ENCODE peak calls at places on chromosomes 11 and 22, in eight cellular contexts. J, R, O, F, T, P, A and I are unnamed samples.

GRCh38 chr11:57458060-57458409 is 2.3 kb upstream of the RTN4RL2 start:
- DNase-seq in A (no peak), R (no peak), T (no peak), P (no peak), J (no peak), F (peak), O (no peak), I (peak)

GRCh38 chr11:58530236-58530635 is 22.3 kb upstream of the OR5B21 start:
- DNase-seq in A (no peak), T (no peak), F (no peak), P (no peak), O (no peak), J (no peak), R (no peak), I (no peak)

GRCh38 chr22:49011379-49011768 is 816.3 kb downstream of the BRD1 start:
- DNase-seq in J (no peak), R (no peak), P (no peak), A (no peak), F (no peak), O (peak), T (no peak), I (no peak)

GRCh38 chr22:34842630-34843029 is 223.3 kb upstream of the ISX start:
- DNase-seq in F (no peak), R (no peak), O (no peak), J (no peak), P (no peak), A (no peak), T (no peak), I (peak)

GRCh38 chr22:31089101-31090100 is 8.3 kb downstream of the SMTN start:
- DNase-seq in A (no peak), P (no peak), J (no peak), F (peak), R (no peak), T (peak), O (peak), I (peak)

GRCh38 chr11:48044577-48044976 is 64.2 kb downstream of the PTPRJ start:
- DNase-seq in J (no peak), O (no peak), A (no peak), P (no peak), F (no peak), R (no peak), T (no peak), I (no peak)

GRCh38 chr11:31636983-31637382 is 127.4 kb downstream of the ELP4 start:
- DNase-seq in T (no peak), A (no peak), F (no peak), O (no peak), R (no peak), J (no peak), P (no peak), I (no peak)

GRCh38 chr11:70542406-70542805 is 144.1 kb downstream of the CTTN start:
- DNase-seq in O (no peak), F (no peak), R (no peak), P (no peak), T (no peak), A (no peak), J (no peak), I (no peak)

GRCh38 chr11:119338318-119338890 is 2.3 kb downstream of the C1QTNF5 start:
- DNase-seq in P (peak), A (no peak), F (peak), R (peak), J (peak), O (peak), T (peak), I (peak)

GRCh38 chr11:95698939-95699562 is 90.5 kb downstream of the FAM76B start:
- DNase-seq in T (no peak), P (no peak), A (no peak), F (no peak), R (peak), O (no peak), J (no peak), I (no peak)

GRCh38 chr11:61930936-61931335 is 13.6 kb upstream of the RAB3IL1 start:
- DNase-seq in O (no peak), P (no peak), T (no peak), J (no peak), A (no peak), R (peak), F (no peak), I (no peak)

GRCh38 chr11:113873241-113873626 is 2.1 kb downstream of the USP28 start:
- DNase-seq in P (no peak), T (no peak), R (no peak), F (no peak), J (no peak), A (no peak), O (no peak), I (peak)

GRCh38 chr11:134557571-134558257 is 145.7 kb upstream of the B3GAT1 start:
- DNase-seq in O (no peak), F (no peak), P (no peak), J (no peak), T (no peak), A (no peak), R (no peak), I (no peak)

GRCh38 chr11:44002191-44003093 is 45.3 kb upstream of the ACCSL start:
- DNase-seq in P (no peak), A (no peak), R (no peak), T (no peak), F (no peak), J (no peak), O (no peak), I (no peak)

GRCh38 chr11:117807482-117808272 is 10.7 kb upstream of the DSCAML1 start:
- DNase-seq in J (peak), R (no peak), A (no peak), P (no peak), O (peak), F (peak), T (peak), I (peak)

GRCh38 chr11:56624661-56625110 is 10.0 kb upstream of the OR5M1 start:
- DNase-seq in F (peak), P (peak), T (peak), O (peak), A (peak), J (no peak), R (peak), I (peak)

GRCh38 chr11:92489831-92490399 is 265.3 kb downstream of the FAT3 start:
- DNase-seq in J (no peak), F (no peak), R (no peak), A (no peak), O (peak), T (no peak), P (no peak), I (no peak)

GRCh38 chr11:22828373-22828772 is 1.2 kb downstream of the SVIP start:
- DNase-seq in R (no peak), T (peak), F (no peak), J (no peak), A (no peak), O (peak), P (no peak), I (no peak)

GRCh38 chr11:115701284-115701875 is 197.2 kb upstream of the CADM1 start:
- DNase-seq in R (no peak), O (no peak), J (no peak), F (no peak), T (no peak), P (no peak), A (no peak), I (no peak)

GRCh38 chr11:108584973-108585372 is 8.6 kb downstream of the EXPH5 start:
- DNase-seq in A (no peak), J (no peak), P (no peak), R (no peak), T (no peak), O (no peak), F (no peak), I (no peak)

GRCh38 chr11:65426839-65427690 is 4.5 kb downstream of the NEAT1 start:
- DNase-seq in O (no peak), A (no peak), J (peak), T (peak), R (no peak), P (no peak), F (peak), I (peak)

GRCh38 chr11:44940424-44940823 is 10.3 kb downstream of the TP53I11 start:
- DNase-seq in R (no peak), J (no peak), T (no peak), O (no peak), A (no peak), P (no peak), F (no peak), I (no peak)

GRCh38 chr11:124197999-124198398 is 14.9 kb downstream of the OR10D3 start:
- DNase-seq in T (no peak), P (no peak), O (no peak), R (no peak), A (no peak), J (no peak), F (no peak), I (no peak)
- TF ChIP-seq REST in T (no peak), P (no peak), O (no peak), R (no peak), A (no peak), J (no peak), F (no peak), I (no peak)

GRCh38 chr11:69442012-69442806 is 39.3 kb upstream of the LINC01488 start:
- DNase-seq in P (no peak), A (no peak), F (no peak), T (peak), O (no peak), R (no peak), J (no peak), I (no peak)
- TF ChIP-seq REST in P (no peak), A (no peak), F (no peak), T (no peak), O (no peak), R (no peak), J (no peak), I (no peak)

GRCh38 chr22:39220450-39220849 is 24.3 kb downstream of the PDGFB start:
- DNase-seq in T (no peak), O (no peak), A (no peak), F (no peak), J (no peak), P (no peak), R (no peak), I (no peak)

GRCh38 chr22:39219071-39220050 is 25.4 kb downstream of the PDGFB start:
- DNase-seq in F (peak), R (no peak), A (no peak), J (no peak), O (no peak), P (no peak), T (peak), I (peak)

GRCh38 chr22:39221999-39222686 is 22.6 kb downstream of the PDGFB start:
- DNase-seq in R (no peak), A (no peak), T (no peak), J (no peak), O (no peak), F (no peak), P (no peak), I (no peak)

GRCh38 chr22:39223091-39223710 is 21.6 kb downstream of the PDGFB start:
- DNase-seq in O (no peak), A (no peak), R (no peak), F (no peak), P (no peak), J (no peak), T (no peak), I (no peak)

DNA sequence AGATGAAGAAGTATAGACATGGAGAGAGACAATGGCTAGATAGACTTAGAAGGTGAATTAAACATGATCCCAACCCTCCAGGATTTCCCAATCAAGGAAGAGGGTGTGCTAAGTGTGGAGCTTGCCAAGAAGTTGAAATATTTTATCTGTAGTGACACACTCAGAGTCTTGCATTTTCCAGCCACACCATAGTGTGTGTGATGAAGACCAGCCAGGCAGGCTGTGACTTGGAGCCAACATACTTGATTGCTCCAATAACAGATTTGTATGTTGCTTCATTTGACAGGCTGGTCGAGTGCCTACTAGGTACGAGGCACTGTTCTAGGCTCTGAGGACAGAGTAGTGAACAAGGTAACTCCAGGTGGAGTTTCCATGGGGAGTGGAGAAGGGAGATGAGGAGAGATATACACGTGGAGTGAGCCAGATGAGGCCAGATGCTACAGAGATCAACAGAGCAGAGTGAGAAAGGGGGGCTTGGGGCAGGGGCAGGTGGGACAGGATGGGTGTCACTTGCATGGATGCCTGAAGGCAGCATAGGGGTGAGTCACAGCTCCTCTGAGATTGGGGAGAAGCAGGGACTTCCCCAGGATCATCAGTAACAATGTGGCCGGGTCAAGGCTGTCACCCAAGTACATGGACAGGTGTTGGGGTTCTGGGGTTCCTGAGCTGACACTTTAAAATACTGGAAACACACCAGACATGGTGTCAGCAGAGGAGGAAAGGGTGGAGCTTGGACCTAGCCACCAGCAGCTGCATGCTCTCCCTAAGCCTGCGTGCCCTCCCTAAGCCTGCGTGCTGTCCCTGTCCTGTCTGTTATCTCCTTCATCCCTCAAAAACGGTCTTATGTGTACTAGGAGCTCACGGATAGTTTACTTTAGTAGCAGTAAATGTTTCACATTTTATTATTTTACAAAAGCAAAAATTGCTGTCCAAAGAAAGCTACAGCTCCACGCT is 23.6 kb downstream of the PDGFB start:
- DNase-seq in A (no peak), F (no peak), O (no peak), T (no peak), J (no peak), P (no peak), R (no peak), I (no peak)
- TF ChIP-seq REST in A (no peak), F (no peak), O (no peak), T (no peak), J (no peak), P (no peak), R (no peak), I (no peak)

GRCh38 chr11:8265681-8266241 is 2.1 kb upstream of the LMO1 start:
- DNase-seq in R (no peak), T (no peak), F (no peak), A (no peak), O (peak), P (no peak), J (no peak), I (peak)
- TF ChIP-seq REST in R (no peak), T (no peak), F (no peak), A (no peak), O (no peak), P (no peak), J (no peak), I (no peak)

DNA sequence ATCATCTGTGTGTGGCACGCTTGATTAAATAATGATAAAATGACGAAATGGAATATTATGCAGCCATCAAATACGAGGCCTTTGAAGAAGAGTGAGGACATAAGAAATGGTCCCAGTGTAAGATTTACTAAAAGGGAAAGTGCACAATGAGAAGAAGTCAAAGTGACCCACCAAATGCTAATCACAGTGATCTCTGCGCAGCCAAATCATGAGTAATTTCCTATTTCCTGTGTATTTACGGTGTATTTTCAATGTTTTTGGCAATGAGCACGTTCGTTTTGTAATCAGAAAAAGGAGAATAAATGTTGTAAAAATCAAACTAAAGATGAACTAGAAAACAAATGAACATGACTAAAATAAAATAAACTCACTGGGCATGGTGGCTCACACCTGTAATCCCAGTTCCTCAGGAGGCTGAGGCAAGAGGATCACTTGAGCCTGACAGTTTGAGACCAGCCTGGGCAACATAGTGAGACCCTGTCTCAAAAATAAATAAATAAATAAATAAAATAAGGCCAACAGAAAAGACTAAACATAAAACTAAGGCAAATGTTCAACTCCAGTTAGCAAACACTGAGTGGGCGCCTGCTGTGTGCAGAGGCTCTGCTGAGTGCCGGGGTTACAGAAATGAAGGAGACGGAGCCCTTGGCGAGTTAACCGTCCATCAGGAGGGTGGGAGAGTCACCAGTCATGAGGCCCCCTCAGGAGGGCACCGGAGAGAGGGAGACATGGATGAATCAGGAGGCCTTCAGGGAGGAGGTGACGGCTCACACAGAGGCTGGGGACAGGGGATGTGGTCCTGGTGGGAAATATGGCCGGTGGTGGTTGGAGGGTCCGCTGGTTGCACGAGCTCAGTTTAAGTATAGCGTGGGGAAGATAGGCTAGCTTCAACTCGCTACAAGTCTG is 26.0 kb upstream of the CBX7 start:
- DNase-seq in A (no peak), P (no peak), J (no peak), F (no peak), T (no peak), O (no peak), R (no peak), I (no peak)
- TF ChIP-seq REST in A (no peak), P (no peak), J (no peak), F (no peak), T (no peak), O (no peak), R (no peak), I (no peak)

GRCh38 chr11:7538023-7538422 is 24.2 kb downstream of the PPFIBP2 start:
- DNase-seq in O (no peak), J (no peak), P (no peak), T (no peak), A (no peak), F (no peak), R (no peak), I (no peak)
- TF ChIP-seq REST in O (no peak), J (no peak), P (no peak), T (no peak), A (no peak), F (no peak), R (no peak), I (no peak)

DNA sequence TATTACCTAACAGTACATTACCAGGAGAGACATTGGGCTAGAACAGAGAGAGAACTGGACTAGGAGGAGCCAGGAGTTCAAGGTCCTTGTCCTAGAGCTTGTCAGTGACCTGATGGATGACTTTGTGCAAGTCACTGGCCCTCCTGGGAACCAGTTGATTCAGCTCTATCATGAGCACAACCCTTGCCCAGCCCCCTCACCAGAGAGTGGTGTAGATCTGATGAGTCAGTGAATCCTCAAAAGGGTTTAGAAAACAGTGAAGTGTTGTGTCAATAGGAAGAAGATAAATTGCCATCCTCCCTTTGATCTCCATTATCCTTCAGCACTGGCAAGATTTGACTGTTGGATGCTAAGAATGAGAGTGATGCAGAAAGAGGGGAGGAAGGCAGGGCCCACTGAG is 24.3 kb downstream of the NEU3 start:
- DNase-seq in T (peak), P (no peak), O (no peak), J (no peak), R (peak), F (peak), A (no peak), I (no peak)
- TF ChIP-seq REST in T (no peak), P (no peak), O (no peak), J (no peak), R (no peak), F (no peak), A (no peak), I (no peak)

GRCh38 chr22:22753526-22754267 is 109.3 kb downstream of the GGTLC2 start:
- DNase-seq in A (no peak), J (peak), O (peak), T (peak), R (peak), P (no peak), F (peak), I (peak)
- TF ChIP-seq REST in A (no peak), J (no peak), O (no peak), T (no peak), R (no peak), P (no peak), F (no peak), I (no peak)

DNA sequence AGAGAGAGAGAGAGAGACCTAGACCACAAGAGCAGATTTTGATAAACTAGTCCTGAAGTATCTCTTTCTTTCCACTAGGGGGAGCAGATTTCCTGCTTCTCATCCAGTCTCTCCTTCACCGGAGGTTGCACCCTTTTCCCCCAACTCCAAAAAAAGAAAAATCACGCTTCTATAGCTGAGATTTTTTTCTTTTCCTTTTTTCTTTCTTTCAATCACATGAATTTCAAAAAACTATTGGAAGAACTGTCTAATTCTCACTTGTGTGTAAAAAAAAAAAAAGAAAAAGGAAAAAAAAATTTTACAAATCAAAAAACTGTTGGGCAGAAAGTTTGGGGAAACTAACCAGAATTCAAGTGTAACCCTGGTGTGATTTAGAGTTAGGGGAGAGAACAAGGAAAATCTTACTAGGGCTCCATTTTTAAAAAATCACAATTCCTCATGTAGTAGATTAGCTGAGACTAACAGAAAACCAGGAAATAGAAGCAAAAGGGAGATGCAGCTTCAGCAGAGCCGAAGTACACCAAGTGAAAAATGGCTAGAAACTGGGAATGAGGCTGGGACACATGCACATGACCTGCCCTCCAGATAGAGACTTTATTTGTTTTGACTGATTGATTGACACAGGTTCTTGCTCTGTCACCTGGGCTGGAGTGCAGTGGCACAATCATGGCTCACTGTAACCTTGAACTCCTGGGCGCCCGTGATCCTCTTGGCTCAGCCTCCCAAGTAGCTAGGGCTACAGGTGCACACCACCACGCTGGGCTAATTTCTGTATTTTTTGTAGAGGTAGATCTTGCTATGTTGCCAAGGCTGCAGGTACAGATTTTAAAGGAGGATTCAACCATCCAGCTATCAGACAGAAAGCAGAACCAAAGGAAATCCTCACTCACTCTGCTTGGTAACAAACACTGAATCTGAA is 27.1 kb downstream of the SDHD start:
- DNase-seq in F (peak), P (no peak), O (peak), J (peak), T (peak), A (no peak), R (peak), I (peak)
- TF ChIP-seq REST in F (no peak), P (no peak), O (no peak), J (no peak), T (no peak), A (no peak), R (no peak), I (no peak)

GRCh38 chr11:121328213-121328966 is 35.8 kb downstream of the SC5D start:
- DNase-seq in A (no peak), T (no peak), P (no peak), J (no peak), O (no peak), R (no peak), F (no peak), I (no peak)

GRCh38 chr11:121318848-121319834 is 26.6 kb downstream of the SC5D start:
- DNase-seq in A (no peak), J (peak), O (peak), F (peak), R (peak), T (peak), P (peak), I (peak)

GRCh38 chr11:121321614-121322243 is 29.2 kb downstream of the SC5D start:
- DNase-seq in R (no peak), O (no peak), A (no peak), J (peak), P (peak), F (peak), T (peak), I (peak)

GRCh38 chr11:121326230-121326629 is 33.7 kb downstream of the SC5D start:
- DNase-seq in R (no peak), P (no peak), O (no peak), T (no peak), A (no peak), J (no peak), F (no peak), I (no peak)

GRCh38 chr11:121323208-121323607 is 30.6 kb downstream of the SC5D start:
- DNase-seq in O (no peak), P (no peak), A (no peak), F (no peak), T (no peak), J (no peak), R (no peak), I (peak)
- TF ChIP-seq REST in O (no peak), P (no peak), A (no peak), F (no peak), T (no peak), J (no peak), R (no peak), I (no peak)